ENCODE peak calls at places on chromosomes 11 and 22, in seven cellular contexts. One of them, this sample, is unnamed.

GRCh38 chr11:65899356-65900124 is 648 bp downstream of the FOSL1 start:
- DNase-seq in fibroblast of lung: peak
- DNase-seq in kidney: peak
- DNase-seq in heart right ventricle: peak
- DNase-seq in fibroblast of pulmonary artery: peak
- DNase-seq in sigmoid colon: peak
- DNase-seq in PC-9: peak
- DNase-seq in this sample: peak

GRCh38 chr11:68471360-68472340 is 11.1 kb downstream of the PPP6R3 start:
- DNase-seq in kidney: peak
- DNase-seq in fibroblast of lung: no peak
- DNase-seq in fibroblast of pulmonary artery: peak
- DNase-seq in PC-9: no peak
- DNase-seq in heart right ventricle: no peak
- DNase-seq in sigmoid colon: no peak
- DNase-seq in this sample: peak

GRCh38 chr11:23233075-23233474 is 372.8 kb upstream of the CCDC179 start:
- DNase-seq in sigmoid colon: no peak
- DNase-seq in kidney: no peak
- DNase-seq in PC-9: no peak
- DNase-seq in fibroblast of pulmonary artery: peak
- DNase-seq in heart right ventricle: no peak
- DNase-seq in fibroblast of lung: peak
- DNase-seq in this sample: peak

GRCh38 chr11:81497202-81497804 is 1236.4 kb downstream of the FAM181B start:
- DNase-seq in kidney: no peak
- DNase-seq in PC-9: peak
- DNase-seq in fibroblast of lung: peak
- DNase-seq in heart right ventricle: no peak
- DNase-seq in fibroblast of pulmonary artery: peak
- DNase-seq in sigmoid colon: no peak
- DNase-seq in this sample: peak

GRCh38 chr11:87879118-87879517 is 296.1 kb downstream of the RAB38 start:
- DNase-seq in kidney: no peak
- DNase-seq in PC-9: no peak
- DNase-seq in sigmoid colon: no peak
- DNase-seq in heart right ventricle: no peak
- DNase-seq in fibroblast of lung: peak
- DNase-seq in fibroblast of pulmonary artery: peak
- DNase-seq in this sample: no peak

GRCh38 chr11:100994966-100995365 is 134.6 kb downstream of the PGR start:
- DNase-seq in sigmoid colon: no peak
- DNase-seq in fibroblast of pulmonary artery: no peak
- DNase-seq in kidney: no peak
- DNase-seq in fibroblast of lung: no peak
- DNase-seq in PC-9: no peak
- DNase-seq in heart right ventricle: no peak
- DNase-seq in this sample: no peak

GRCh38 chr11:8719260-8720190 is 36.9 kb downstream of the RPL27A start:
- DNase-seq in heart right ventricle: peak
- DNase-seq in fibroblast of lung: peak
- DNase-seq in fibroblast of pulmonary artery: peak
- DNase-seq in sigmoid colon: peak
- DNase-seq in kidney: peak
- DNase-seq in PC-9: peak
- DNase-seq in this sample: peak

GRCh38 chr11:112612283-112612849 is 348.9 kb upstream of the NCAM1 start:
- DNase-seq in kidney: no peak
- DNase-seq in sigmoid colon: no peak
- DNase-seq in heart right ventricle: no peak
- DNase-seq in fibroblast of lung: no peak
- DNase-seq in PC-9: no peak
- DNase-seq in fibroblast of pulmonary artery: peak
- DNase-seq in this sample: no peak

GRCh38 chr11:82004537-82005213 is 729.0 kb downstream of the FAM181B start:
- DNase-seq in PC-9: no peak
- DNase-seq in sigmoid colon: no peak
- DNase-seq in heart right ventricle: no peak
- DNase-seq in fibroblast of pulmonary artery: no peak
- DNase-seq in fibroblast of lung: no peak
- DNase-seq in kidney: no peak
- DNase-seq in this sample: peak

GRCh38 chr22:42500164-42500835 is 19.3 kb downstream of the RRP7A start:
- DNase-seq in kidney: peak
- DNase-seq in fibroblast of pulmonary artery: peak
- DNase-seq in sigmoid colon: peak
- DNase-seq in fibroblast of lung: peak
- DNase-seq in heart right ventricle: peak
- DNase-seq in PC-9: peak
- DNase-seq in this sample: peak

GRCh38 chr11:134921938-134922337 is 509.9 kb upstream of the B3GAT1 start:
- DNase-seq in PC-9: no peak
- DNase-seq in kidney: no peak
- DNase-seq in heart right ventricle: no peak
- DNase-seq in fibroblast of lung: no peak
- DNase-seq in sigmoid colon: no peak
- DNase-seq in fibroblast of pulmonary artery: no peak
- DNase-seq in this sample: no peak

GRCh38 chr22:44667829-44668189 is 34.2 kb upstream of the PRR5 start:
- DNase-seq in fibroblast of lung: no peak
- DNase-seq in fibroblast of pulmonary artery: no peak
- DNase-seq in heart right ventricle: no peak
- DNase-seq in sigmoid colon: peak
- DNase-seq in PC-9: no peak
- DNase-seq in kidney: peak
- DNase-seq in this sample: no peak

GRCh38 chr11:95222817-95223216 is 8.2 kb downstream of the SESN3 start:
- DNase-seq in PC-9: no peak
- DNase-seq in fibroblast of lung: no peak
- DNase-seq in kidney: no peak
- DNase-seq in fibroblast of pulmonary artery: no peak
- DNase-seq in sigmoid colon: no peak
- DNase-seq in heart right ventricle: no peak
- DNase-seq in this sample: no peak

GRCh38 chr11:113532697-113533424 is 57.7 kb upstream of the DRD2 start:
- DNase-seq in sigmoid colon: peak
- DNase-seq in PC-9: peak
- DNase-seq in fibroblast of lung: peak
- DNase-seq in fibroblast of pulmonary artery: peak
- DNase-seq in kidney: peak
- DNase-seq in heart right ventricle: peak
- DNase-seq in this sample: peak

GRCh38 chr11:47215366-47215925 is 672 bp downstream of the DDB2 start:
- DNase-seq in fibroblast of lung: peak
- DNase-seq in kidney: no peak
- DNase-seq in sigmoid colon: no peak
- DNase-seq in PC-9: no peak
- DNase-seq in heart right ventricle: no peak
- DNase-seq in fibroblast of pulmonary artery: no peak
- DNase-seq in this sample: no peak

GRCh38 chr11:117226388-117227385 is 5.2 kb downstream of the PCSK7 start:
- DNase-seq in heart right ventricle: peak
- DNase-seq in kidney: peak
- DNase-seq in sigmoid colon: peak
- DNase-seq in fibroblast of lung: peak
- DNase-seq in PC-9: peak
- DNase-seq in fibroblast of pulmonary artery: peak
- DNase-seq in this sample: peak

GRCh38 chr11:125455851-125456250 is 40.2 kb downstream of the FEZ1 start:
- DNase-seq in PC-9: no peak
- DNase-seq in sigmoid colon: no peak
- DNase-seq in heart right ventricle: no peak
- DNase-seq in fibroblast of pulmonary artery: no peak
- DNase-seq in kidney: no peak
- DNase-seq in fibroblast of lung: no peak
- DNase-seq in this sample: no peak

GRCh38 chr11:14213006-14213405 is 146.0 kb downstream of the RRAS2 start:
- DNase-seq in fibroblast of pulmonary artery: no peak
- DNase-seq in fibroblast of lung: no peak
- DNase-seq in heart right ventricle: no peak
- DNase-seq in PC-9: no peak
- DNase-seq in sigmoid colon: no peak
- DNase-seq in kidney: no peak
- DNase-seq in this sample: no peak

GRCh38 chr22:23700706-23701105 is 9.9 kb downstream of the RGL4 start:
- DNase-seq in sigmoid colon: no peak
- DNase-seq in PC-9: no peak
- DNase-seq in fibroblast of lung: no peak
- DNase-seq in fibroblast of pulmonary artery: peak
- DNase-seq in heart right ventricle: no peak
- DNase-seq in kidney: no peak
- DNase-seq in this sample: no peak

GRCh38 chr11:118914178-118914918 is 11.4 kb downstream of the BCL9L start:
- DNase-seq in PC-9: peak
- DNase-seq in fibroblast of lung: no peak
- DNase-seq in sigmoid colon: no peak
- DNase-seq in heart right ventricle: peak
- DNase-seq in kidney: peak
- DNase-seq in fibroblast of pulmonary artery: no peak
- DNase-seq in this sample: no peak

GRCh38 chr11:32586576-32587190 is 3.1 kb downstream of the EIF3M start:
- DNase-seq in fibroblast of pulmonary artery: peak
- DNase-seq in heart right ventricle: no peak
- DNase-seq in kidney: no peak
- DNase-seq in PC-9: no peak
- DNase-seq in sigmoid colon: no peak
- DNase-seq in fibroblast of lung: peak
- DNase-seq in this sample: peak
- H3K4me3 ChIP-seq in fibroblast of pulmonary artery: peak
- H3K4me3 ChIP-seq in heart right ventricle: no peak
- H3K4me3 ChIP-seq in kidney: no peak
- H3K4me3 ChIP-seq in PC-9: peak
- H3K4me3 ChIP-seq in sigmoid colon: no peak
- H3K4me3 ChIP-seq in fibroblast of lung: no peak
- H3K4me3 ChIP-seq in this sample: no peak

DNA sequence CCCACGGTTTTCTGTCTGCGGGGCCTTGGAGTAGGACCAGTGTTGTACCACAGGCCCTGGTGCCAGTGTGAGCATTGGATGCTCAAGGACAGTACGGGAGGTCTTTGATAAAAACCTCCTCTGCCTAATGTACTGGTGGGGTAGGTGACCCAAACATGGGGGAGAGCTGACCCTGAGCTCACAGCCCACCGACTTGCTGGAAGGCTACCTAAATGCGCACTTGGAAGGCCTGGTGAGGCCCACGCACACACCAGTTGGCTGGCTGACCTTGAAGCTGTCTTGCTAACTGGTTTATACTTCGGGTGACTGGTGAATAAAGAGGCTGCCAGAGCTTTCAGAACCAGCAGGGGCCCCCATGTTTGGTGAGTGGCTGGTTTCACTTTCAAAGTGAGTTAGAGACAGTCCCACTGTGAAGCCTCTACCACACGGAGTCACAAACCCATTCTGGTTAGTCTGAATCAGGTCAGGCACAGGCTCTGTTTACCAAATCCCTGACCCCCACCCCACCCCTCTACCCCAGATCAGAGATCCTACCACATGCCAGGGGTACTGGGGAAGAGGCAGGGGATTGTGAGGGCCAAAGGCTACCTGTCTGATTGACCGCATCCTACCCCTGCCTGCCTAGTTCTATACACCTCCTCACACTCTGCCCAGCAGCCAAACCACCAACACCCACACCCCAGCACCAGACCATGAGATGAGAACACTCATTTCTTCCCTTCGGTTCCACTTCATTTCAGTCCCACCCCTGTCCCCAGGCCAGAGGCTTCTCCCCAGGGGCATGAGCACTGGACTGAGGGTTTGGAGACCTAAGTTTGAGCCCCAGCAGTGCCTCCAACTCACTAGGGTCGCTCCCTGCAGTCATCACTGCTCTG is 12.7 kb upstream of the IL2RB start:
- DNase-seq in heart right ventricle: no peak
- DNase-seq in kidney: peak
- DNase-seq in sigmoid colon: no peak
- DNase-seq in fibroblast of lung: no peak
- DNase-seq in fibroblast of pulmonary artery: no peak
- DNase-seq in PC-9: no peak
- DNase-seq in this sample: no peak
- TF ChIP-seq CTCF in heart right ventricle: no peak
- TF ChIP-seq CTCF in kidney: no peak
- TF ChIP-seq CTCF in sigmoid colon: no peak
- TF ChIP-seq CTCF in fibroblast of lung: no peak
- TF ChIP-seq CTCF in fibroblast of pulmonary artery: no peak
- TF ChIP-seq CTCF in PC-9: no peak
- TF ChIP-seq CTCF in this sample: no peak

GRCh38 chr11:19817265-19817851 is 104.7 kb downstream of the NAV2 start:
- DNase-seq in kidney: no peak
- DNase-seq in fibroblast of lung: no peak
- DNase-seq in heart right ventricle: no peak
- DNase-seq in PC-9: no peak
- DNase-seq in fibroblast of pulmonary artery: no peak
- DNase-seq in sigmoid colon: no peak
- DNase-seq in this sample: no peak

GRCh38 chr11:19819148-19819547 is 106.5 kb downstream of the NAV2 start:
- DNase-seq in fibroblast of pulmonary artery: no peak
- DNase-seq in fibroblast of lung: no peak
- DNase-seq in sigmoid colon: no peak
- DNase-seq in kidney: no peak
- DNase-seq in PC-9: no peak
- DNase-seq in heart right ventricle: no peak
- DNase-seq in this sample: no peak

GRCh38 chr11:19816040-19816439 is 103.4 kb downstream of the NAV2 start:
- DNase-seq in kidney: no peak
- DNase-seq in sigmoid colon: no peak
- DNase-seq in fibroblast of pulmonary artery: no peak
- DNase-seq in PC-9: no peak
- DNase-seq in fibroblast of lung: no peak
- DNase-seq in heart right ventricle: no peak
- DNase-seq in this sample: no peak

GRCh38 chr11:19817870-19818269 is 105.2 kb downstream of the NAV2 start:
- DNase-seq in fibroblast of lung: no peak
- DNase-seq in heart right ventricle: no peak
- DNase-seq in PC-9: no peak
- DNase-seq in fibroblast of pulmonary artery: no peak
- DNase-seq in kidney: no peak
- DNase-seq in sigmoid colon: no peak
- DNase-seq in this sample: no peak

GRCh38 chr11:19816817-19817216 is 104.2 kb downstream of the NAV2 start:
- DNase-seq in sigmoid colon: no peak
- DNase-seq in fibroblast of lung: no peak
- DNase-seq in fibroblast of pulmonary artery: no peak
- DNase-seq in PC-9: no peak
- DNase-seq in heart right ventricle: no peak
- DNase-seq in kidney: no peak
- DNase-seq in this sample: no peak
- H3K4me3 ChIP-seq in sigmoid colon: no peak
- H3K4me3 ChIP-seq in fibroblast of lung: no peak
- H3K4me3 ChIP-seq in fibroblast of pulmonary artery: no peak
- H3K4me3 ChIP-seq in PC-9: no peak
- H3K4me3 ChIP-seq in heart right ventricle: no peak
- H3K4me3 ChIP-seq in kidney: no peak
- H3K4me3 ChIP-seq in this sample: no peak

GRCh38 chr11:64359712-64360402 is 895 bp downstream of the RPS6KA4 start:
- DNase-seq in fibroblast of pulmonary artery: no peak
- DNase-seq in sigmoid colon: no peak
- DNase-seq in PC-9: no peak
- DNase-seq in kidney: peak
- DNase-seq in heart right ventricle: no peak
- DNase-seq in fibroblast of lung: no peak
- DNase-seq in this sample: no peak
- TF ChIP-seq CTCF in fibroblast of pulmonary artery: no peak
- TF ChIP-seq CTCF in sigmoid colon: no peak
- TF ChIP-seq CTCF in PC-9: no peak
- TF ChIP-seq CTCF in kidney: no peak
- TF ChIP-seq CTCF in heart right ventricle: no peak
- TF ChIP-seq CTCF in fibroblast of lung: no peak
- TF ChIP-seq CTCF in this sample: no peak